ENCODE peak calls at places on chromosomes 12 and 14, in ten cellular contexts. One of them, this sample, is unnamed.

GRCh38 chr12:127588224-127588623 is 678.7 kb upstream of the TMEM132C start:
- DNase-seq in WTC11: no peak
- DNase-seq in tibial artery: peak; percentile 62
- DNase-seq in neural crest cell: no peak
- DNase-seq in retinal pigment epithelial cell: no peak
- DNase-seq in body of pancreas: no peak
- DNase-seq in HCT116: no peak
- DNase-seq in cardiac muscle cell: no peak
- DNase-seq in brain microvascular endothelial cell: peak; percentile 93
- DNase-seq in bronchial epithelial cell: no peak
- DNase-seq in this sample: no peak

GRCh38 chr14:91333640-91334039 is 84.0 kb downstream of the CCDC88C start:
- DNase-seq in HCT116: no peak
- DNase-seq in neural crest cell: no peak
- DNase-seq in WTC11: no peak
- DNase-seq in body of pancreas: no peak
- DNase-seq in tibial artery: no peak
- DNase-seq in brain microvascular endothelial cell: no peak
- DNase-seq in cardiac muscle cell: no peak
- DNase-seq in bronchial epithelial cell: no peak
- DNase-seq in retinal pigment epithelial cell: no peak
- DNase-seq in this sample: no peak

GRCh38 chr14:47200740-47201139 is 474.7 kb downstream of the MDGA2 start:
- DNase-seq in tibial artery: no peak
- DNase-seq in WTC11: no peak
- DNase-seq in HCT116: no peak
- DNase-seq in body of pancreas: no peak
- DNase-seq in bronchial epithelial cell: no peak
- DNase-seq in retinal pigment epithelial cell: no peak
- DNase-seq in neural crest cell: no peak
- DNase-seq in brain microvascular endothelial cell: no peak
- DNase-seq in cardiac muscle cell: no peak
- DNase-seq in this sample: no peak

GRCh38 chr12:131279281-131279921 is 325.7 kb downstream of the ADGRD1 start:
- DNase-seq in neural crest cell: no peak
- DNase-seq in WTC11: no peak
- DNase-seq in body of pancreas: no peak
- DNase-seq in cardiac muscle cell: no peak
- DNase-seq in bronchial epithelial cell: no peak
- DNase-seq in HCT116: no peak
- DNase-seq in brain microvascular endothelial cell: no peak
- DNase-seq in retinal pigment epithelial cell: no peak
- DNase-seq in tibial artery: peak; percentile 16
- DNase-seq in this sample: no peak

GRCh38 chr12:131840643-131841416 is 12.6 kb downstream of the MMP17 start:
- DNase-seq in bronchial epithelial cell: no peak
- DNase-seq in cardiac muscle cell: peak; percentile 29
- DNase-seq in neural crest cell: no peak
- DNase-seq in tibial artery: no peak
- DNase-seq in brain microvascular endothelial cell: no peak
- DNase-seq in body of pancreas: no peak
- DNase-seq in HCT116: no peak
- DNase-seq in WTC11: no peak
- DNase-seq in retinal pigment epithelial cell: no peak
- DNase-seq in this sample: no peak

GRCh38 chr14:101087614-101088394 is 184.3 kb upstream of the RTL1 start:
- DNase-seq in body of pancreas: no peak
- DNase-seq in cardiac muscle cell: no peak
- DNase-seq in tibial artery: peak; percentile 38
- DNase-seq in HCT116: no peak
- DNase-seq in bronchial epithelial cell: no peak
- DNase-seq in WTC11: peak; percentile 14
- DNase-seq in retinal pigment epithelial cell: no peak
- DNase-seq in neural crest cell: no peak
- DNase-seq in brain microvascular endothelial cell: no peak
- DNase-seq in this sample: no peak

GRCh38 chr12:87678453-87678852 is 350.7 kb downstream of the C12orf50 start:
- DNase-seq in bronchial epithelial cell: peak; percentile 85
- DNase-seq in WTC11: no peak
- DNase-seq in neural crest cell: no peak
- DNase-seq in retinal pigment epithelial cell: no peak
- DNase-seq in tibial artery: no peak
- DNase-seq in brain microvascular endothelial cell: peak; percentile 10
- DNase-seq in HCT116: no peak
- DNase-seq in body of pancreas: no peak
- DNase-seq in cardiac muscle cell: no peak
- DNase-seq in this sample: no peak

GRCh38 chr12:84605988-84606387 is 306.6 kb downstream of the SLC6A15 start:
- DNase-seq in bronchial epithelial cell: no peak
- DNase-seq in brain microvascular endothelial cell: no peak
- DNase-seq in HCT116: no peak
- DNase-seq in body of pancreas: no peak
- DNase-seq in cardiac muscle cell: no peak
- DNase-seq in WTC11: no peak
- DNase-seq in retinal pigment epithelial cell: no peak
- DNase-seq in neural crest cell: no peak
- DNase-seq in tibial artery: no peak
- DNase-seq in this sample: no peak

GRCh38 chr12:69274861-69275260 is 35.5 kb downstream of the CPSF6 start:
- DNase-seq in cardiac muscle cell: no peak
- DNase-seq in bronchial epithelial cell: peak; percentile 49
- DNase-seq in neural crest cell: no peak
- DNase-seq in retinal pigment epithelial cell: peak; percentile 15
- DNase-seq in tibial artery: no peak
- DNase-seq in body of pancreas: no peak
- DNase-seq in HCT116: no peak
- DNase-seq in WTC11: no peak
- DNase-seq in brain microvascular endothelial cell: no peak
- DNase-seq in this sample: no peak

GRCh38 chr14:53060046-53060445 is 93.1 kb downstream of the DDHD1 start:
- DNase-seq in retinal pigment epithelial cell: no peak
- DNase-seq in cardiac muscle cell: no peak
- DNase-seq in body of pancreas: no peak
- DNase-seq in bronchial epithelial cell: peak; percentile 59
- DNase-seq in neural crest cell: no peak
- DNase-seq in tibial artery: no peak
- DNase-seq in HCT116: no peak
- DNase-seq in WTC11: no peak
- DNase-seq in brain microvascular endothelial cell: no peak
- DNase-seq in this sample: no peak

GRCh38 chr14:22271838-22272237 is 317.2 kb downstream of the DAD1 start:
- DNase-seq in tibial artery: no peak
- DNase-seq in cardiac muscle cell: no peak
- DNase-seq in retinal pigment epithelial cell: no peak
- DNase-seq in neural crest cell: no peak
- DNase-seq in bronchial epithelial cell: no peak
- DNase-seq in HCT116: no peak
- DNase-seq in body of pancreas: no peak
- DNase-seq in WTC11: no peak
- DNase-seq in brain microvascular endothelial cell: no peak
- DNase-seq in this sample: no peak

GRCh38 chr12:131091413-131091975 is 137.8 kb downstream of the ADGRD1 start:
- DNase-seq in retinal pigment epithelial cell: no peak
- DNase-seq in brain microvascular endothelial cell: no peak
- DNase-seq in bronchial epithelial cell: no peak
- DNase-seq in neural crest cell: no peak
- DNase-seq in cardiac muscle cell: no peak
- DNase-seq in body of pancreas: peak; percentile 0
- DNase-seq in tibial artery: no peak
- DNase-seq in HCT116: no peak
- DNase-seq in WTC11: peak; percentile 1
- DNase-seq in this sample: no peak

GRCh38 chr12:68341822-68342221 is 9.7 kb upstream of the MDM1 start:
- DNase-seq in retinal pigment epithelial cell: no peak
- DNase-seq in cardiac muscle cell: no peak
- DNase-seq in bronchial epithelial cell: no peak
- DNase-seq in HCT116: no peak
- DNase-seq in body of pancreas: no peak
- DNase-seq in neural crest cell: no peak
- DNase-seq in brain microvascular endothelial cell: no peak
- DNase-seq in WTC11: no peak
- DNase-seq in tibial artery: no peak
- DNase-seq in this sample: no peak

GRCh38 chr12:80313184-80313583 is 130.9 kb upstream of the PTPRQ start:
- DNase-seq in bronchial epithelial cell: peak; percentile 39
- DNase-seq in neural crest cell: no peak
- DNase-seq in retinal pigment epithelial cell: no peak
- DNase-seq in body of pancreas: no peak
- DNase-seq in brain microvascular endothelial cell: no peak
- DNase-seq in HCT116: no peak
- DNase-seq in WTC11: no peak
- DNase-seq in tibial artery: no peak
- DNase-seq in cardiac muscle cell: no peak
- DNase-seq in this sample: no peak
- TF ChIP-seq CTCF in bronchial epithelial cell: peak; percentile 4
- TF ChIP-seq CTCF in neural crest cell: no peak
- TF ChIP-seq CTCF in retinal pigment epithelial cell: no peak
- TF ChIP-seq CTCF in body of pancreas: no peak
- TF ChIP-seq CTCF in brain microvascular endothelial cell: no peak
- TF ChIP-seq CTCF in HCT116: no peak
- TF ChIP-seq CTCF in WTC11: no peak
- TF ChIP-seq CTCF in tibial artery: no peak
- TF ChIP-seq CTCF in cardiac muscle cell: no peak
- TF ChIP-seq CTCF in this sample: peak; percentile 11

GRCh38 chr12:17357396-17357795 is 732.6 kb downstream of the RERGL start:
- DNase-seq in bronchial epithelial cell: no peak
- DNase-seq in body of pancreas: no peak
- DNase-seq in neural crest cell: no peak
- DNase-seq in brain microvascular endothelial cell: no peak
- DNase-seq in cardiac muscle cell: no peak
- DNase-seq in retinal pigment epithelial cell: no peak
- DNase-seq in WTC11: no peak
- DNase-seq in HCT116: no peak
- DNase-seq in tibial artery: no peak
- DNase-seq in this sample: no peak

GRCh38 chr12:17358850-17359249 is 731.1 kb downstream of the RERGL start:
- DNase-seq in brain microvascular endothelial cell: no peak
- DNase-seq in neural crest cell: no peak
- DNase-seq in retinal pigment epithelial cell: no peak
- DNase-seq in cardiac muscle cell: no peak
- DNase-seq in HCT116: no peak
- DNase-seq in body of pancreas: no peak
- DNase-seq in WTC11: no peak
- DNase-seq in bronchial epithelial cell: no peak
- DNase-seq in tibial artery: no peak
- DNase-seq in this sample: no peak

DNA sequence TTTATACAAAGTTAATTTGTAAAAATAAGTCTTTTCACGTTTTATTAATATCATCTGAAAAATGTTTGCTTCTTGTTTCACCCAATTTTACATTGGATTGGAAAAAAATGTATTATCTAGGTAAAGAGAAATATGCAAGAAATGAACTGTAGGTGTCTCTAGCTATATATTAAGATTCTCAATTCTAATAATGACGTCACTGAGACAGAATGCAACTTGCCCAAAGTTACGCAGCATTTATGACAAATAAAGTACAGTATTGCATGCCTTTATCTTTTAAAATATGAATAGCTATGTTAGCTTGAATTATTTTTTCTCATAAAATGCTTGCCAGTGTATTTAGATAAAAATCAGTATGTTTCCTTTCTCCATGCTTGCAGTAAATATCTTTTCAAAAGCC is 728.8 kb downstream of the RERGL start:
- DNase-seq in retinal pigment epithelial cell: no peak
- DNase-seq in brain microvascular endothelial cell: no peak
- DNase-seq in tibial artery: no peak
- DNase-seq in body of pancreas: no peak
- DNase-seq in WTC11: no peak
- DNase-seq in bronchial epithelial cell: peak; percentile 29
- DNase-seq in cardiac muscle cell: no peak
- DNase-seq in HCT116: no peak
- DNase-seq in neural crest cell: no peak
- DNase-seq in this sample: no peak
- TF ChIP-seq CTCF in retinal pigment epithelial cell: no peak
- TF ChIP-seq CTCF in brain microvascular endothelial cell: no peak
- TF ChIP-seq CTCF in tibial artery: no peak
- TF ChIP-seq CTCF in body of pancreas: no peak
- TF ChIP-seq CTCF in WTC11: no peak
- TF ChIP-seq CTCF in bronchial epithelial cell: no peak
- TF ChIP-seq CTCF in cardiac muscle cell: no peak
- TF ChIP-seq CTCF in HCT116: no peak
- TF ChIP-seq CTCF in neural crest cell: no peak
- TF ChIP-seq CTCF in this sample: no peak

DNA sequence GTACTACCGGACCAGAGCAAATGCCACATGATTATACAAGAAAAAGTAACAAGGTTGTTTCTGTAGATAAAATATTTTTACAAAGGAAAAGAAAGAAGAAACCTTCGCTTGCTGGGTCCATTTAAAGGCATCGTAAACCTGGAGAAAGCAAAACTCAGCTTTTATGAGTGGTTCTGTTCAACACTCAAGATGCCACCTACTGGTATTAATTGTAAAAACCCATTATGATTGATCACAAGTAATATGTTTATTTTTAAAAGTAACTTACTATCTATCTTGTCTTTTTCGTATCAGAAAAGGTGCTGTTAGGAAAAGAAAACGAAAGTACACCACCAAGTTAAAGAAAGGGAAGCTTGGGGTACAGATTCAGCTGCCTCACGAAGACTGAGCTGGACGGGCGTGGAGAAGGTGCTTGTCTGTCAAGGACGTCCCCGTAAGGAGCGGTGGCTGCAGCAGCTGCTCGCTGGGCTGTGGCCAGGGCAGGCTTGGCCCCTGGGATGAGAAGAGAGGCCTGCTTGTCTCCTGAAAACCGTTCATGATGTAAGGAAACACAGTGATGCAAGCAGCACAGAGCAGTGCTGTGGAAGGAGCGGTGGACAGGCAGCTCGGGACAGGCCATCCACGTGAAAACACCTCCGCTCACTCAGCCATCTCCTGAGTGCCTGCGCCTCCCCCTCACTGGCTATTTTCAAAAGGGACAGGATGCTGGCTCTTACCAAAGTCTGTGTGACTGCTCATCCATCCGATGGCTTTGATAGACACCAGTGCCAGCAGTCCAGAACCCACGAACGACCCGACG is 25.0 kb downstream of the SLC15A4 start:
- DNase-seq in HCT116: no peak
- DNase-seq in tibial artery: no peak
- DNase-seq in retinal pigment epithelial cell: no peak
- DNase-seq in brain microvascular endothelial cell: no peak
- DNase-seq in cardiac muscle cell: no peak
- DNase-seq in neural crest cell: no peak
- DNase-seq in body of pancreas: no peak
- DNase-seq in WTC11: no peak
- DNase-seq in bronchial epithelial cell: no peak
- DNase-seq in this sample: no peak
- TF ChIP-seq CTCF in HCT116: no peak
- TF ChIP-seq CTCF in tibial artery: no peak
- TF ChIP-seq CTCF in retinal pigment epithelial cell: no peak
- TF ChIP-seq CTCF in brain microvascular endothelial cell: peak; percentile 12
- TF ChIP-seq CTCF in cardiac muscle cell: peak; percentile 10
- TF ChIP-seq CTCF in neural crest cell: peak; percentile 40
- TF ChIP-seq CTCF in body of pancreas: no peak
- TF ChIP-seq CTCF in WTC11: no peak
- TF ChIP-seq CTCF in bronchial epithelial cell: no peak
- TF ChIP-seq CTCF in this sample: no peak

DNA sequence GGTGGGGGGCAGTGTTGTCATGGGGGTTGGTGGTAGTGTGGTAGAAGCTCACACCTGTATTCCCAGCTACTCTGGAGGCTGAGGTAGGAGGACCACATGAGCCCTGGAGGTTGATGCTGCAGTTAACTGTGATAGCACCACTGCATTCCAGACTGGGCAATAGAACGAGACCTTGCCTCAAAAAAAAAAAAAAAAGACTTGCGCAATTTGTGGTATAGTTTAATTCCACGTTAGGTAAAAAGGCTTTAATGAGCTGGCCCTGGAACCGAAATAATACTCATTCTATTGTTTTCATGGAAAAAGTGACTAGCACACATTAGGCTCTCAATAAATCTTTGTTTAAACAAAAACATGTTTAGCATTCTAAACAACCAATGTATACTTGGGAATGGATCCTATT is 25.4 kb upstream of the NAP1L1 start:
- DNase-seq in cardiac muscle cell: no peak
- DNase-seq in tibial artery: no peak
- DNase-seq in neural crest cell: no peak
- DNase-seq in bronchial epithelial cell: no peak
- DNase-seq in retinal pigment epithelial cell: no peak
- DNase-seq in brain microvascular endothelial cell: no peak
- DNase-seq in WTC11: no peak
- DNase-seq in HCT116: no peak
- DNase-seq in body of pancreas: no peak
- DNase-seq in this sample: no peak
- TF ChIP-seq CTCF in cardiac muscle cell: no peak
- TF ChIP-seq CTCF in tibial artery: no peak
- TF ChIP-seq CTCF in neural crest cell: no peak
- TF ChIP-seq CTCF in bronchial epithelial cell: no peak
- TF ChIP-seq CTCF in retinal pigment epithelial cell: no peak
- TF ChIP-seq CTCF in brain microvascular endothelial cell: no peak
- TF ChIP-seq CTCF in WTC11: no peak
- TF ChIP-seq CTCF in HCT116: no peak
- TF ChIP-seq CTCF in body of pancreas: no peak
- TF ChIP-seq CTCF in this sample: no peak

This sample was measured in D721Med.